ENCODE peak calls at places on chromosome 16, in seven cellular contexts. R is AG09309, F is choroid plexus epithelial cell, L is testis, Y is brain microvascular endothelial cell, S is kidney epithelial cell, D is dorsolateral prefrontal cortex. Q is an unnamed sample.

GRCh38 chr16:58266336-58266735 is 28.5 kb downstream of the PRSS54 start:
- DNase-seq in R (no peak), F (no peak), L (no peak), Y (no peak), S (no peak), D (no peak), Q (no peak)

GRCh38 chr16:30112197-30113030 is 923 bp downstream of the GDPD3 start:
- DNase-seq in R (no peak), F (peak), L (peak), Y (peak), S (no peak), D (peak), Q (peak)

GRCh38 chr16:67845291-67846062 is 1.3 kb upstream of the NUTF2 start:
- DNase-seq in R (no peak), F (no peak), L (no peak), Y (no peak), S (no peak), D (no peak), Q (no peak)

GRCh38 chr16:30084816-30085159 is 6.9 kb downstream of the TBX6 start:
- DNase-seq in R (no peak), F (no peak), L (no peak), Y (no peak), S (no peak), D (no peak), Q (no peak)

GRCh38 chr16:50697881-50698767 is 4.7 kb downstream of the NOD2 start:
- DNase-seq in R (no peak), F (peak), L (peak), Y (peak), S (no peak), D (no peak), Q (peak)

GRCh38 chr16:28495098-28495793 is 803 bp downstream of the APOBR start:
- DNase-seq in R (no peak), F (no peak), L (no peak), Y (no peak), S (no peak), D (no peak), Q (no peak)

GRCh38 chr16:17229766-17230165 is 241.0 kb downstream of the XYLT1 start:
- DNase-seq in R (no peak), F (no peak), L (no peak), Y (no peak), S (no peak), D (no peak), Q (no peak)

GRCh38 chr16:17744903-17745581 is 274.3 kb upstream of the XYLT1 start:
- DNase-seq in R (no peak), F (no peak), L (no peak), Y (peak), S (no peak), D (no peak), Q (no peak)

GRCh38 chr16:86498661-86499493 is 11.4 kb upstream of the FOXF1 start:
- DNase-seq in R (no peak), F (no peak), L (no peak), Y (no peak), S (no peak), D (no peak), Q (no peak)

GRCh38 chr16:86497551-86498021 is 12.7 kb upstream of the FOXF1 start:
- DNase-seq in R (no peak), F (no peak), L (no peak), Y (no peak), S (no peak), D (no peak), Q (no peak)

GRCh38 chr16:86496929-86497381 is 13.4 kb upstream of the FOXF1 start:
- DNase-seq in R (no peak), F (no peak), L (no peak), Y (no peak), S (no peak), D (no peak), Q (no peak)

GRCh38 chr16:86496262-86496928 is 13.9 kb upstream of the FOXF1 start:
- DNase-seq in R (no peak), F (no peak), L (no peak), Y (no peak), S (no peak), D (no peak), Q (no peak)

GRCh38 chr16:86498155-86498651 is 12.1 kb upstream of the FOXF1 start:
- DNase-seq in R (no peak), F (no peak), L (no peak), Y (no peak), S (no peak), D (no peak), Q (no peak)
- H3K4me3 ChIP-seq in R (no peak), F (no peak), L (no peak), Y (no peak), S (no peak), D (no peak), Q (no peak)

GRCh38 chr16:8869212-8869987 is 594 bp upstream of the CARHSP1 start:
- DNase-seq in R (no peak), F (no peak), L (no peak), Y (no peak), S (no peak), D (no peak), Q (no peak)
- TF ChIP-seq CTCF in R (no peak), F (no peak), L (no peak), Y (peak), S (no peak), D (no peak), Q (no peak)

GRCh38 chr16:8943001-8943763 is 20.5 kb downstream of the USP7 start:
- DNase-seq in R (no peak), F (no peak), L (no peak), Y (no peak), S (no peak), D (no peak), Q (no peak)
- H3K4me3 ChIP-seq in R (no peak), F (no peak), L (no peak), Y (no peak), S (no peak), D (no peak), Q (no peak)

DNA sequence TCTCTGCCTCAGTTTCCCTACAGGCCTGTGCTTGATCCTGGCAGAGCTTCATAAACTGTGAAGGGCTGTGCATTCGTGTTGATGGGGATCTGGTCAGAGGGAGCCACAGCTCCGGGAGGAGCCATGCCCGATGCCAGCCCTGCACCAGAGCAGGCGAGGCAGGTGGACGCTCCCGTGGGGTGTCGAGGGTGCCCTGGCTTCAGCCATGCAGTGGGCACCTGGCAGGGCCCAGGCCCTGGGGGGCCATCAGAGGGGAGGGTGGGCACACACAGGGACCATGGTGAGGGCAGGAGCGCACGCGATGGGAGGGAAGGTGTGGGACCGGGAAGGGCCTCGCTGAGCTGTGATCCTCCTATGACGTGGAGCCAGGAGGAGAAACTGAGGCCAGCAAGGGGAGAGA is 22.0 kb downstream of the ZFPM1 start:
- DNase-seq in R (no peak), F (no peak), L (no peak), Y (no peak), S (no peak), D (no peak), Q (no peak)
- TF ChIP-seq CTCF in R (no peak), F (no peak), L (no peak), Y (no peak), S (no peak), D (no peak), Q (no peak)

GRCh38 chr16:15961557-15962205 is 12.3 kb downstream of the ABCC1 start:
- DNase-seq in R (no peak), F (no peak), L (no peak), Y (no peak), S (no peak), D (no peak), Q (no peak)
- H3K4me3 ChIP-seq in R (no peak), F (no peak), L (no peak), Y (no peak), S (no peak), D (no peak), Q (no peak)

DNA sequence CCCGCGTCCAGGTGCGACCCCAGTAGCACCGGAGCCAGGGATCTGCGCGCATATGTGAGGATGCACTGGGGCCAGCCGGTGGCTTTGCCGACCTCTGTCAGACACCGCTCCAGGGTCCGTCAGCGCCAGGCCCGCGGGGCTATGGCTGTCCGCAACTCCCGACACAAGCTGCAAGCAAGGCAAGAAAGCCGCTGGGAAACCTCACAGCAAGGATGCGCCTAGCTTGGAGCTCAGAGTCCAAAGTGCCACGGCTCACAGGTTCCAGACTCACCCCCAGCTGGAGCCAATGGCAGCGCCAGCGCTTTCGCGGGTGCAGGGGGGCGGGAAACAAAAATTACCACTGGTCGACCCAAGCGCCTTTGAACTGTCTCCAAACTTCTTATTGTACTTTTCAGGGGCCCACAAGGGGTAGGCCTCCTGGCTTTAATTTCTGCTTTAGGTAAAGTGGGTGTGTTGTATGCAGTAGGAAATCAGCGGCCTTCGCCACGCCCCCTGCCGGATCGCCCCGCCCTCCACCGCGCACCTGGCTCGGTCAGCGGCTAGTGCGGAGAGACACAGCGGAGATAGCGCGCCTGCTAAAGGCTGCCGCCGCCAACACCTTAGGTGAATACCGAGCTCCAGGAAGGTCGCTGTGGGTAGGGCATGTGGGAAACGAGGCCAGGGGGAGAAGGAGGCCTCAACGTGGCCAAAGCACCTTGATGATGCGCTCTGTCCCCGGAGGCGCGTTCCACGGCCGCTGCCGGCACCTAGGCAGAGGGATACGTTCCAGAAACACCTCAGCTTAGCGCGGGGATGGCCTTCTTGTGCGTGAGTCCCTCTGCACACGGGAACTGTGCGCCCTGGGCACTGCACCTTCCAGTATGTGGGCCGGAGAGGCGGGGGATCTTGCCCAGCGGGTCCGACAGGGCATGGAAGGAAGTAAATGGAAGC is 61.1 kb upstream of the RBL2 start:
- DNase-seq in R (no peak), F (no peak), L (peak), Y (no peak), S (no peak), D (no peak), Q (no peak)
- TF ChIP-seq CTCF in R (no peak), F (no peak), L (no peak), Y (no peak), S (no peak), D (no peak), Q (no peak)

DNA sequence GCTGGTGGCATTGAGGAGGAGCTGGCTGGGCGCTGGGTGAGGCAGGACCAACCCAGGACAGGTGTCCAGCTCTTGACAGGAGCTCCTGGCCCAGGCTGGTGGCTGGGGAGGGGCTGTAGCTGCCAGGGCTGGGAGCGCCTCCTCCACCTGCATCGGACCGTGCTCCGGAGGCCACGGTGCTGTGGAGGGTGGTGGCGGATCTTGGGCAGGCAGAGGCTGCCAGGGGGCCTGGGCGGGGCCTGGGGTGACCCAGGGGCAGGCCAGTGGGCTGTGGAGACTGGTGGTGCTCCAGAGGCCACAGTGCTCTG is 32.0 kb downstream of the SOX8 start:
- DNase-seq in R (no peak), F (no peak), L (no peak), Y (no peak), S (no peak), D (no peak), Q (no peak)
- H3K4me3 ChIP-seq in R (no peak), F (no peak), L (no peak), Y (no peak), S (no peak), D (no peak), Q (no peak)

GRCh38 chr16:20538181-20538580 is 38.0 kb downstream of the ACSM2B start:
- DNase-seq in R (no peak), F (no peak), L (no peak), Y (no peak), S (no peak), D (no peak), Q (no peak)

DNA sequence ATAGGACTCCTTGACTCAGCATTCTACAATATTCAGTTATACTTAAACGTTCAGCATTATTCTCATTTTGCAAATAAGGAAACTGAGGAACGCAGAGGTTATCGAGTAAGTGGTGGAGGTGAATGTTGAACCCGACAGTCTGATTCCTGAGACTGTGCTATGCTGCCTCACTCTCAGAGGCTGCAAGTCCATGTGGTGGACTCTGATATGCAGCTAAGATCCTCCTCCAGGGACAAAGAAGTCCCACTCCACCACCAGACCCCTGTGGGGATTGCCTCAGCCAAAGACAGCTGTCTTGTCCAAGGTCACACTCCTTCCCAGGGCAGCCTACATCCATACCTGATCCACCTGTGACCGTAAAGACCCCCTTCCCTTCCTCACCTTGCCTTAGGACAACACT is 37.5 kb downstream of the ACSM2B start:
- DNase-seq in R (no peak), F (no peak), L (no peak), Y (no peak), S (no peak), D (no peak), Q (no peak)
- TF ChIP-seq CTCF in R (no peak), F (no peak), L (no peak), Y (no peak), S (no peak), D (no peak), Q (no peak)

DNA sequence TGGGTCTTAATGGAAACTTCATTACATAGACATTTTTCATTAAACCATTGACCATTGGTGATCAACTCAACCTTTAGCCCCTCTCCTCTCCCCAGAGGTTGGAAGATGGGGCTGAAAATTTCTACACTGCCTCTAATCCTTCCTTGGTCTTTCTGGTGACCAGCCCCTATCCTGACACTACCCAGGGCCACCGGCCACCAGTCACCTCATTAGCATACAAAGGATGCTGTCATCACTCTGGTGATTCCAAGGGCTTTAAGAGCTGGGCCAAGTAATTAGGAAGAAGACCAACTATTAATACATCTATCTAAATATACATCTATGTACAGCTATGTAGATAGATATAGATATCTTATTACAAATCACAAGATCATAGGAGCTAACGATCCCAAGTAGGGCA is 111.2 kb upstream of the IRX6 start:
- DNase-seq in R (no peak), F (no peak), L (no peak), Y (no peak), S (no peak), D (no peak), Q (no peak)
- H3K4me3 ChIP-seq in R (no peak), F (no peak), L (no peak), Y (no peak), S (no peak), D (no peak), Q (no peak)

Q was measured in astrocyte of the spinal cord.